ENCODE peak calls at places on chromosomes 7 and 10, in eight cellular contexts. U, X, Z, I, C, Q, S and P are unnamed samples.

GRCh38 chr7:111183373-111183772 is 92.4 kb downstream of the LRRN3 start:
- DNase-seq in Z (no peak), U (no peak), Q (peak), S (no peak), C (no peak), X (no peak), I (no peak), P (no peak)

GRCh38 chr7:107660381-107661080 is at the start of gene SLC26A4:
- DNase-seq in U (no peak), C (peak), S (no peak), X (no peak), I (peak), Q (no peak), Z (no peak), P (no peak)

GRCh38 chr10:132434405-132435005 is 37.5 kb downstream of the PWWP2B start:
- DNase-seq in S (no peak), C (no peak), U (no peak), Z (no peak), I (peak), Q (no peak), X (no peak), P (no peak)

GRCh38 chr10:75240329-75240728 is 4.6 kb upstream of the COMTD1 start:
- DNase-seq in X (no peak), Z (peak), S (no peak), I (no peak), Q (no peak), C (no peak), U (no peak), P (no peak)

GRCh38 chr7:86643478-86644281 is at the start of gene GRM3:
- DNase-seq in U (peak), X (no peak), Q (no peak), Z (no peak), C (no peak), S (no peak), I (peak), P (no peak)

GRCh38 chr7:155965010-155965409 is 152.7 kb upstream of the SHH start:
- DNase-seq in S (no peak), U (no peak), Q (peak), X (no peak), C (peak), I (no peak), Z (no peak), P (no peak)

GRCh38 chr10:130615463-130615862 is 479.3 kb downstream of the GLRX3 start:
- DNase-seq in X (no peak), Z (no peak), U (no peak), S (no peak), C (no peak), Q (no peak), I (no peak), P (peak)

GRCh38 chr7:148940702-148941597 is 56.9 kb upstream of the EZH2 start:
- DNase-seq in X (peak), Z (peak), S (peak), I (peak), Q (peak), U (peak), C (peak), P (peak)

GRCh38 chr10:124626759-124627380 is 117.3 kb downstream of the FAM53B start:
- DNase-seq in X (no peak), U (no peak), S (no peak), C (peak), I (peak), Q (no peak), Z (no peak), P (no peak)

GRCh38 chr7:4174884-4175283 is 507.2 kb upstream of the FOXK1 start:
- DNase-seq in U (no peak), S (no peak), Z (no peak), X (no peak), I (peak), Q (no peak), C (no peak), P (no peak)

GRCh38 chr7:157138424-157139141 is at the start of gene UBE3C:
- DNase-seq in Q (peak), C (peak), Z (peak), U (peak), S (peak), X (peak), I (peak), P (peak)

GRCh38 chr10:84957427-84957826 is 629.0 kb downstream of the CCSER2 start:
- DNase-seq in X (no peak), U (no peak), Q (no peak), Z (no peak), C (no peak), S (no peak), I (no peak), P (no peak)

GRCh38 chr7:11743016-11743415 is 89.0 kb downstream of the THSD7A start:
- DNase-seq in Q (no peak), U (no peak), I (no peak), Z (no peak), C (no peak), S (no peak), X (no peak), P (no peak)

GRCh38 chr10:43310872-43311271 is 44.0 kb upstream of the RASGEF1A start:
- DNase-seq in Q (no peak), I (no peak), C (no peak), S (no peak), U (no peak), Z (no peak), X (no peak), P (no peak)

GRCh38 chr7:111392976-111393762 is 169.1 kb downstream of the IMMP2L start:
- DNase-seq in Q (peak), X (no peak), U (no peak), Z (no peak), I (no peak), C (no peak), S (no peak), P (no peak)

GRCh38 chr10:97408496-97408992 is 7.4 kb upstream of the RRP12 start:
- DNase-seq in X (no peak), Q (no peak), S (no peak), C (no peak), Z (no peak), U (no peak), I (peak), P (no peak)

GRCh38 chr7:18900801-18901200 is 216.6 kb downstream of the TWIST1 start:
- DNase-seq in U (no peak), C (no peak), S (no peak), X (no peak), I (no peak), Z (no peak), Q (no peak), P (no peak)

GRCh38 chr10:88731296-88731695 is 25.2 kb downstream of the LIPK start:
- DNase-seq in C (no peak), Z (no peak), Q (no peak), X (no peak), U (no peak), I (no peak), S (no peak), P (no peak)

GRCh38 chr7:149886018-149886416 is 12.2 kb downstream of the ATP6V0E2 start:
- DNase-seq in I (no peak), Z (no peak), U (no peak), S (no peak), Q (no peak), C (no peak), X (no peak), P (no peak)

GRCh38 chr7:135716677-135717238 is 11.2 kb downstream of the SLC13A4 start:
- DNase-seq in Q (peak), Z (no peak), I (no peak), X (no peak), S (no peak), U (no peak), C (no peak), P (no peak)

GRCh38 chr7:139999516-139999915 is 63.2 kb downstream of the PARP12 start:
- DNase-seq in C (no peak), Z (no peak), U (no peak), S (no peak), X (no peak), I (no peak), Q (no peak), P (no peak)

GRCh38 chr10:125141150-125141859 is 19.1 kb downstream of the CTBP2 start:
- DNase-seq in Q (no peak), Z (no peak), S (no peak), C (no peak), I (no peak), X (no peak), U (no peak), P (no peak)

GRCh38 chr7:115475774-115476407 is 554.0 kb downstream of the MDFIC start:
- DNase-seq in U (no peak), S (no peak), Z (no peak), Q (no peak), I (no peak), X (no peak), C (no peak), P (no peak)

GRCh38 chr7:97457054-97457453 is 274.8 kb upstream of the TAC1 start:
- DNase-seq in Z (no peak), X (no peak), I (no peak), C (no peak), Q (no peak), S (no peak), U (no peak), P (no peak)

GRCh38 chr10:97179731-97180366 is 5.9 kb downstream of the SLIT1 start:
- DNase-seq in C (no peak), Q (no peak), U (no peak), I (peak), S (no peak), X (no peak), Z (peak), P (no peak)

GRCh38 chr10:59967079-59967478 is 60.7 kb upstream of the CCDC6 start:
- DNase-seq in Z (no peak), C (no peak), U (no peak), X (no peak), S (no peak), Q (no peak), I (no peak), P (no peak)

GRCh38 chr7:42222119-42222518 is 14.9 kb downstream of the GLI3 start:
- DNase-seq in Z (no peak), U (no peak), X (no peak), S (no peak), C (no peak), Q (no peak), I (no peak), P (no peak)

GRCh38 chr7:42222891-42223290 is 14.1 kb downstream of the GLI3 start:
- DNase-seq in C (no peak), S (no peak), X (no peak), U (no peak), Q (no peak), Z (no peak), I (no peak), P (no peak)

GRCh38 chr7:42226354-42226941 is 10.6 kb downstream of the GLI3 start:
- DNase-seq in C (no peak), S (no peak), Z (no peak), I (no peak), Q (no peak), U (no peak), X (no peak), P (no peak)

GRCh38 chr7:42227523-42227922 is 9.5 kb downstream of the GLI3 start:
- DNase-seq in I (no peak), X (no peak), C (no peak), U (no peak), Q (no peak), Z (no peak), S (no peak), P (no peak)

DNA sequence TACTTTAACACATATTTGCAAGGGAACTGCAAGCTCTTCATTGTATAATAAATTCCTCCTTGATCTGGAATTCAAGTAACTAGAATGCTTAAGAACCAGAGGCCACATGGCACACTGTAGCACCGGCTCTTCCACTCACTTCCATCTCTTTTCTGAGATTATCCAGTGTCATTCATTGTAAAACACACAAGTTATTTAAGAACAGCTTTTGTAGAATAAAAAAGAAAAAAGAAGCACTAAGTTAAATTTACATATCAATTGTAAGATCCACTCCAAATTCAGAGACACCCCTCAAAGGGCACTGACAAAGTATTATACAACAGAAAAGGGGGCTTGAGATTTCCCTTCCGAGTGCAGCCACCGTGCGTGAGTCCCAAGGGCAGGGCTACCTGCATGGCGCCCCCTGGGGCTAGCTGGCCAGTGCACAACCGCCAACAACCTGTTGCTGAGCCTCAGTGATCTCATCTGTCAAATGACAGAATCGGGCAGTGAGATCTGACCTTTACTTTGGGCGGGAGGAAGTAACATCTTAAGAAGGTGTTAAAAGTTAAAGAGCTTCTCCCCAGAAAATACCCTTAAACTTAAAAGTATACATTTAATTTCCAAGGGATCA is 12.5 kb downstream of the GLI3 start:
- DNase-seq in U (no peak), Z (no peak), X (no peak), C (no peak), S (no peak), Q (no peak), I (peak), P (no peak)
- TF ChIP-seq CTCF in U (no peak), Z (no peak), X (no peak), C (no peak), S (no peak), Q (no peak), I (no peak), P (no peak)

GRCh38 chr10:69104994-69105790 is 17.3 kb downstream of the SRGN start:
- DNase-seq in C (no peak), S (no peak), Z (no peak), Q (no peak), I (no peak), X (no peak), U (no peak), P (peak)
- TF ChIP-seq POLR2A in C (no peak), S (no peak), Z (no peak), Q (no peak), I (no peak), X (no peak), U (no peak), P (no peak)

GRCh38 chr10:27240212-27240890 is at the start of gene ACBD5:
- DNase-seq in I (peak), Q (peak), S (peak), U (peak), Z (peak), X (peak), C (peak), P (peak)

GRCh38 chr10:27242951-27243551 is 2.5 kb upstream of the ACBD5 start:
- DNase-seq in Z (no peak), X (peak), S (peak), U (peak), I (peak), C (peak), Q (peak), P (peak)

GRCh38 chr10:27242473-27242950 is 1.9 kb upstream of the ACBD5 start:
- DNase-seq in Z (no peak), X (no peak), I (no peak), S (no peak), Q (no peak), U (no peak), C (no peak), P (no peak)

GRCh38 chr10:27240891-27241639 is 468 bp upstream of the ACBD5 start:
- DNase-seq in C (no peak), U (peak), I (peak), Q (no peak), Z (no peak), S (peak), X (no peak), P (peak)

GRCh38 chr10:27241640-27242472 is 1.3 kb upstream of the ACBD5 start:
- DNase-seq in X (peak), C (peak), Z (peak), Q (peak), U (peak), S (peak), I (peak), P (peak)
- TF ChIP-seq CTCF in X (no peak), C (peak), Z (peak), Q (no peak), U (peak), S (peak), I (peak), P (no peak)

GRCh38 chr10:70811881-70812280 is 3.9 kb upstream of the SGPL1 start:
- DNase-seq in Z (no peak), I (no peak), X (no peak), Q (no peak), C (no peak), S (no peak), U (no peak), P (no peak)

GRCh38 chr10:70814126-70814525 is 1.6 kb upstream of the SGPL1 start:
- DNase-seq in X (no peak), Q (no peak), S (no peak), Z (no peak), I (no peak), C (no peak), U (no peak), P (no peak)

GRCh38 chr10:70816220-70816894 is 609 bp downstream of the SGPL1 start:
- DNase-seq in C (peak), X (no peak), Z (peak), U (peak), I (peak), S (peak), Q (peak), P (peak)

GRCh38 chr10:70812814-70813213 is 2.9 kb upstream of the SGPL1 start:
- DNase-seq in Z (no peak), X (no peak), S (no peak), I (no peak), U (no peak), C (no peak), Q (no peak), P (no peak)

DNA sequence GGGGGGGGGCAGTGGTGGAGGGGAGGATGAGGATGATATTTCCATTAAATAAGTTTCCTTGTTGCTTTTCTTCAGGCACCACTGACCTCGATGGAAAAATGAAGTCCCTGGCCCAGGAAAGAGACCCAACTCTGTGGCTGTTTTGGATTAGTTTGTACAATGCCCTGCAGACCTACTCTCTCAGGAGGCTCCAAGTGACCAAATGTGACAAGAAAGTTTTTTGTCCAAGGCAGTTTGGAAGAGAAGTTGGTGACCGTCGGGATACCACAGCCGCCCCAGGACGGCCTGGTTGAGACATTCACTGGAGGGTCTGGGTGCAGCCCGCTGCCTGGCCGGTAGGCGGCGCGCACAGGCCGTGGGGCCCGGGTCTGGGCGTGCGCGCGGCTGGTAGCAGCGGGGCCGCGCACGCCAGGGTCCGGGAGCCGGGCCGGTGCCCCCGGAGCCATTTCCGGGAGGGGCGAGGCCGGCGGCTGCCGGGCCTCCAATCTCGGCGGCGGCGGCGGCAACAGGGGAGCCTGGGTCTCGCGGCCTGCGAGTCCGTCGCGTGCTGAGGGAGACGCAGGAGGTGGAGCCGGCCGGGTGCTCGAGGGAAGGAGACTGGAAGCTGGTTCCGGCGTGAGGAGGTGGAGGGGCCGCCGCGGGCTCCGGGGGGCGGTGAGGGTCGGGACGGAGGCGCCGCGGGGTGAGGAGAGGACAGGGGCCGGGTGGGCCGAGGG is at the start of gene SGPL1:
- DNase-seq in U (peak), X (peak), C (peak), Z (peak), S (peak), I (peak), Q (peak), P (peak)
- TF ChIP-seq POLR2A in U (peak), X (no peak), C (peak), Z (peak), S (peak), I (no peak), Q (peak), P (no peak)

DNA sequence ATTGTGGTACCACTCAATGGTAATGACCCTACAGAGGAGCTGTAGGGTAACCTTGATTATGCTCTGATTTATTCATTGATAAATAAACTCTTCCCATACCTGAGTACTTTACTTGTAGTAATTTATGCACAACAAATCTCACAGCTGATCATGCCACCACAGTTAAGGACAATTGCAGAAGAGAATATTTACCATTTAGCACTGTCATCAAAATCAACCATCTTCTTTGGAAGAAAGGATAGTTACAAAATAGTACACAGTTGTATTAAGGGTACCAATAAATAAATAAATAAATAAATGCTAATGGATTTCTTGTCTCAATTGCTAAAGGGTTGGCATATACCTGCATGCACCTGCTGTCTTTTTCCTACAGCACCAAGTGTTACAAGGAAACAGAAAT is 97.6 kb upstream of the PDE1C start:
- DNase-seq in C (no peak), S (no peak), X (no peak), I (no peak), U (no peak), Q (no peak), Z (no peak), P (no peak)
- TF ChIP-seq CTCF in C (no peak), S (no peak), X (no peak), I (no peak), U (no peak), Q (no peak), Z (no peak), P (no peak)

DNA sequence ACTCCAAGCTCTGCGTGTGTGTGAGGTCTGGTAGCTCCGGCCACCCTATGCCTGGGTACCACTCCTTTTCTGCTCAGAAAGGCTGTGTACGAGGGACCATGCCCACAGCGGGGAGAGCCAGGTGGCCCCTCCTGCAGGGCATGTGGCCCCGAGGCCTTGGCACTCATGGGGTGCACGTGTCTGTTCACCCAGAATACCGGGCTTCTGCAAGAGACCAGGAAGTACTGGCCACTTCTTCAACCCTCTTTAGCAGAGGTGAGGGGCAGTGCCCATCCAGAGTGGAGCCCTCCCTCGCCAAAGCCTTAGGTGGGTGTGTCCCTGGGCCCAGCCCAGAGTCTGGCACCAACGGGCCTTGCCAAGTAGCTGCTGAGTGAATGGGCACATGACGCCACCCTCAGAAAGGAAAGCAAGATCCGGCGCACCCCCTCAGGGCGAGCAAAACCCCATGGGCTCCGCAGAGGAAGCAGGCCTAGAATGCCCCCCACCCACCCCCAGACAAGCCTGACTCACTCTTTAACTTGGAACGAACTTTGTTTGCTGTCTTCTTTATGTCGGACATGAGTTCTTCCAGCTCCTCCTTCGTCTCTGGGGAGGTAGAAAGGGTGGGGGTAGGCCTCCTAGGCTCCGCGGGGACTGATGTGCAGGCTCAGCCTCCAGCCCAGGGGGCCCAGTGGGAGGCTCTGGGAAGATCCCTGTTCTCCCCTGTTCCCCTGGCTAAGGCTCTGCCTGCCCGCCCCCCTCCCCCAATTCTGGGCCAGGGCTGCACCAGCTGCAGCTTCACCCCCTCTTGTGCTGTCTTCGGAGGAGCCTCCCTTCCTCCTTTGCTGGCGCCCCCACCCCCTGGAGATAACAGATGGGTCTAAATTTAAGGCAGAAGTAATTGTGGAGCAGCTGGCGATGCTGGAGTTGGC is 14.6 kb downstream of the STX1A start:
- DNase-seq in Z (no peak), X (no peak), I (no peak), Q (peak), S (no peak), U (no peak), C (no peak), P (no peak)
- TF ChIP-seq POLR2A in Z (no peak), X (no peak), I (no peak), Q (no peak), S (no peak), U (no peak), C (no peak), P (no peak)

GRCh38 chr7:50978633-50979215 is 196.0 kb upstream of the GRB10 start:
- DNase-seq in U (no peak), C (no peak), X (no peak), I (no peak), S (no peak), Q (no peak), Z (no peak), P (no peak)
- TF ChIP-seq CTCF in U (no peak), C (no peak), X (no peak), I (no peak), S (no peak), Q (no peak), Z (no peak), P (no peak)